ENCODE peak calls at places on chromosomes 6 and 20, in five cellular contexts. N is IMR-90, X is adrenal gland, C is OCI-LY7, J is trophoblast cell. E is an unnamed sample.

GRCh38 chr6:163099621-163100171 is 314.8 kb upstream of the QKI start:
- DNase-seq in J (no peak), C (no peak), N (no peak), X (no peak), E (no peak)

GRCh38 chr6:41780623-41781301 is at the start of gene PRICKLE4:
- DNase-seq in J (no peak), C (no peak), N (no peak), X (peak; percentile 75), E (no peak)

GRCh38 chr6:15621203-15622044 is 41.4 kb downstream of the DTNBP1 start:
- DNase-seq in X (peak; percentile 31), J (peak; percentile 27), N (peak; percentile 30), C (no peak), E (peak; percentile 71)

GRCh38 chr6:96700931-96701330 is 136.3 kb downstream of the GPR63 start:
- DNase-seq in C (no peak), J (no peak), N (no peak), X (no peak), E (no peak)

GRCh38 chr6:42690872-42691271 is 31.5 kb downstream of the PRPH2 start:
- DNase-seq in X (peak; percentile 2), C (no peak), N (no peak), J (no peak), E (no peak)

GRCh38 chr6:111478064-111478476 is 4.9 kb downstream of the REV3L start:
- DNase-seq in X (no peak), J (no peak), C (no peak), N (peak; percentile 55), E (no peak)

GRCh38 chr20:58039569-58040092 is 188.8 kb downstream of the ANKRD60 start:
- DNase-seq in C (no peak), X (no peak), N (no peak), J (no peak), E (peak; percentile 83)

GRCh38 chr6:112416885-112417284 is 69.8 kb downstream of the RFPL4B start:
- DNase-seq in J (no peak), C (no peak), X (no peak), N (no peak), E (peak; percentile 24)

GRCh38 chr20:38177201-38177600 is 12.1 kb upstream of the TGM2 start:
- DNase-seq in J (no peak), X (no peak), N (no peak), C (no peak), E (no peak)

GRCh38 chr6:36444470-36444869 is 1.7 kb downstream of the KCTD20 start:
- DNase-seq in X (no peak), N (peak; percentile 86), C (no peak), J (peak; percentile 86), E (no peak)

GRCh38 chr20:23231561-23232218 is 118.9 kb upstream of the NXT1 start:
- DNase-seq in C (no peak), J (no peak), N (peak; percentile 29), X (no peak), E (no peak)

GRCh38 chr20:760751-761417 is 7.4 kb downstream of the SLC52A3 start:
- DNase-seq in N (no peak), C (peak; percentile 48), X (peak; percentile 25), J (peak; percentile 43), E (peak; percentile 30)

GRCh38 chr6:31776961-31777666 is at the start of gene VWA7:
- DNase-seq in J (peak; percentile 33), X (peak; percentile 60), N (peak; percentile 70), C (no peak), E (peak; percentile 68)

GRCh38 chr20:57793421-57793820 is 83.6 kb upstream of the PMEPA1 start:
- DNase-seq in X (no peak), C (no peak), N (no peak), J (no peak), E (no peak)

GRCh38 chr6:35602133-35602946 is 86.4 kb downstream of the FKBP5 start:
- DNase-seq in X (no peak), C (no peak), J (no peak), N (peak; percentile 32), E (no peak)

GRCh38 chr6:150417899-150418824 is 49.4 kb downstream of the IYD start:
- DNase-seq in C (peak; percentile 91), N (peak; percentile 84), X (peak; percentile 46), J (peak; percentile 28), E (no peak)

GRCh38 chr20:23008673-23009072 is 26.4 kb upstream of the SSTR4 start:
- DNase-seq in J (no peak), X (no peak), N (no peak), C (no peak), E (no peak)

GRCh38 chr20:46063652-46064054 is 26.1 kb downstream of the NCOA5 start:
- DNase-seq in N (no peak), J (no peak), C (no peak), X (no peak), E (no peak)

GRCh38 chr6:138654715-138655634 is 118.6 kb upstream of the CCDC28A start:
- DNase-seq in X (no peak), N (peak; percentile 15), C (no peak), J (no peak), E (no peak)

GRCh38 chr6:134309227-134309626 is 8.7 kb downstream of the SGK1 start:
- DNase-seq in N (no peak), J (no peak), C (no peak), X (no peak), E (no peak)

GRCh38 chr6:156190270-156190669 is 586.9 kb upstream of the ARID1B start:
- DNase-seq in X (no peak), N (no peak), J (no peak), C (no peak), E (peak; percentile 59)

GRCh38 chr6:166997768-166998255 is 1.4 kb upstream of the CEP43 start:
- DNase-seq in N (peak; percentile 69), X (peak; percentile 78), J (peak; percentile 87), C (peak; percentile 65), E (peak; percentile 77)

GRCh38 chr20:9036593-9036992 is 32.3 kb upstream of the PLCB4 start:
- DNase-seq in C (no peak), X (no peak), N (no peak), J (no peak), E (no peak)

GRCh38 chr6:63441266-63441956 is 121.6 kb upstream of the LGSN start:
- DNase-seq in X (no peak), C (peak; percentile 77), J (peak; percentile 60), N (no peak), E (no peak)

GRCh38 chr6:87504440-87504839 is 31.7 kb downstream of the SLC35A1 start:
- DNase-seq in X (no peak), C (no peak), N (peak; percentile 32), J (no peak), E (no peak)

GRCh38 chr6:5942591-5942990 is 64.1 kb downstream of the NRN1 start:
- DNase-seq in N (no peak), X (no peak), J (no peak), C (no peak), E (no peak)

GRCh38 chr20:31910071-31910803 is 39.8 kb downstream of the TTLL9 start:
- DNase-seq in C (no peak), J (no peak), N (no peak), X (no peak), E (no peak)

GRCh38 chr6:148989585-148989984 is 242.8 kb downstream of the UST start:
- DNase-seq in X (no peak), N (no peak), J (no peak), C (no peak), E (no peak)

GRCh38 chr6:169981051-169981450 is 229.6 kb downstream of the ERMARD start:
- DNase-seq in X (no peak), J (no peak), N (no peak), C (no peak), E (no peak)
- H3K9me3 ChIP-seq in X (no peaks in the 10 kb centered on the region), J (peaks cover 4% of the 10 kb centered on the region), N (peaks cover 57% of the 10 kb centered on the region), C (no peaks in the 10 kb centered on the region), E (no peaks in the 10 kb centered on the region)

GRCh38 chr6:127834136-127834535 is 66.7 kb downstream of the THEMIS start:
- DNase-seq in X (no peak), C (no peak), N (no peak), J (no peak), E (no peak)
- H3K9me3 ChIP-seq in X (no peaks in the 10 kb centered on the region), C (no peaks in the 10 kb centered on the region), N (no peaks in the 10 kb centered on the region), J (no peaks in the 10 kb centered on the region), E (no peaks in the 10 kb centered on the region)

GRCh38 chr6:157407637-157408036 is 26.6 kb downstream of the ZDHHC14 start:
- DNase-seq in X (no peak), N (no peak), C (no peak), J (no peak), E (no peak)

GRCh38 chr6:157403684-157404051 is 22.7 kb downstream of the ZDHHC14 start:
- DNase-seq in N (no peak), C (no peak), J (no peak), X (no peak), E (no peak)

GRCh38 chr6:157403011-157403683 is 22.2 kb downstream of the ZDHHC14 start:
- DNase-seq in J (no peak), X (no peak), C (no peak), N (no peak), E (no peak)

GRCh38 chr6:157406666-157407065 is 25.7 kb downstream of the ZDHHC14 start:
- DNase-seq in N (no peak), C (no peak), J (no peak), X (no peak), E (no peak)

GRCh38 chr6:157405986-157406385 is 25.0 kb downstream of the ZDHHC14 start:
- DNase-seq in J (no peak), X (no peak), C (no peak), N (peak; percentile 57), E (no peak)
- H3K9me3 ChIP-seq in J (peaks cover 2% of the 10 kb centered on the region), X (no peaks in the 10 kb centered on the region), C (no peaks in the 10 kb centered on the region), N (no peaks in the 10 kb centered on the region), E (no peaks in the 10 kb centered on the region)

GRCh38 chr20:15940127-15940526 is 633.1 kb downstream of the KIF16B start:
- DNase-seq in N (no peak), X (no peak), J (peak; percentile 19), C (no peak), E (no peak)
- H3K9me3 ChIP-seq in N (no peaks in the 10 kb centered on the region), X (no peaks in the 10 kb centered on the region), J (no peaks in the 10 kb centered on the region), C (no peaks in the 10 kb centered on the region), E (no peaks in the 10 kb centered on the region)

GRCh38 chr6:27400877-27401642 is 12.5 kb downstream of the ZNF391 start:
- DNase-seq in J (no peak), N (no peak), X (no peak), C (no peak), E (no peak)
- H3K9me3 ChIP-seq in J (peaks cover 2% of the 10 kb centered on the region), N (peaks cover 11% of the 10 kb centered on the region), X (peaks cover 36% of the 10 kb centered on the region), C (peaks cover 4% of the 10 kb centered on the region), E (no peaks in the 10 kb centered on the region)

GRCh38 chr20:11469795-11470495 is 447.7 kb upstream of the BTBD3 start:
- DNase-seq in J (no peak), X (no peak), N (no peak), C (no peak), E (no peak)

GRCh38 chr20:11468880-11469279 is 448.8 kb upstream of the BTBD3 start:
- DNase-seq in C (no peak), J (no peak), N (no peak), X (no peak), E (no peak)

DNA sequence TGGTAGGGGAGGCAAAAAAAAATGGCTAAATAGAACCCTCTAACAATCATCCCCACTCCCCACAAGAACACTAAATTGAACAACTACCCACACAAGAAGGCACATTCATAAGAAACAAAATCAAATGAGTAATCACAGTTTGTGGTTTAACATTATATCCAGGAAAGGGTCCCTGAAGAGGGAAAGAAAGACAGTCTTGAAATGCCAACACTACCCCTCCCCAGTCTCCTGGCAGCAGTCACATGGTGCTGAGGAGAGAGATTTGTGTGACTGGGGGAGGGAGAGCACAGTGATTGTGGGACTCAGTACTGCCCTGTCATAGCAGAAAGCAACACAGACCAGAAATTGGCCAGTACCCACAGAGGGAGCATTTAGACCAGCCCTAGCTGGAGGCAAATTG is 443.7 kb upstream of the BTBD3 start:
- DNase-seq in C (no peak), X (no peak), N (no peak), J (no peak), E (no peak)
- H3K9me3 ChIP-seq in C (no peaks in the 10 kb centered on the region), X (no peaks in the 10 kb centered on the region), N (no peaks in the 10 kb centered on the region), J (peaks cover 2% of the 10 kb centered on the region), E (no peaks in the 10 kb centered on the region)